ENCODE peak calls at places on chromosome 14, in ten cellular contexts. O, R, N, T, A, Q, Z, M, K and B are unnamed samples.

GRCh38 chr14:106691601-106692291 is 1165.4 kb downstream of the TMEM121 start:
- DNase-seq in O (peak; percentile 23), R (peak; percentile 11), N (no peak), T (peak; percentile 20), A (no peak), Q (peak; percentile 50), Z (no peak), M (no peak), K (peak; percentile 53), B (no peak)

GRCh38 chr14:95460647-95461478 is 55.6 kb downstream of the SYNE3 start:
- DNase-seq in O (no peak), R (no peak), N (peak; percentile 44), T (peak; percentile 68), A (peak; percentile 70), Q (peak; percentile 39), Z (peak; percentile 94), M (peak; percentile 69), K (no peak), B (peak; percentile 70)

GRCh38 chr14:25009891-25010290 is 40.1 kb downstream of the STXBP6 start:
- DNase-seq in O (no peak), R (no peak), N (no peak), T (no peak), A (peak; percentile 80), Q (peak; percentile 58), Z (no peak), M (peak; percentile 22), K (no peak), B (no peak)

GRCh38 chr14:56874375-56874774 is 64.1 kb upstream of the OTX2 start:
- DNase-seq in O (no peak), R (no peak), N (no peak), T (no peak), A (no peak), Q (peak; percentile 39), Z (no peak), M (no peak), K (no peak), B (no peak)

GRCh38 chr14:94805726-94806288 is 35.9 kb upstream of the GSC start:
- DNase-seq in O (no peak), R (no peak), N (no peak), T (no peak), A (peak; percentile 10), Q (no peak), Z (no peak), M (no peak), K (no peak), B (no peak)

GRCh38 chr14:76784266-76784874 is 23.1 kb downstream of the VASH1 start:
- DNase-seq in O (no peak), R (no peak), N (no peak), T (no peak), A (no peak), Q (no peak), Z (no peak), M (no peak), K (no peak), B (no peak)

GRCh38 chr14:61444215-61444768 is 122.9 kb downstream of the PRKCH start:
- DNase-seq in O (no peak), R (peak; percentile 52), N (no peak), T (no peak), A (no peak), Q (no peak), Z (no peak), M (no peak), K (peak; percentile 42), B (no peak)

GRCh38 chr14:29217813-29218450 is 451.3 kb downstream of the FOXG1 start:
- DNase-seq in O (no peak), R (no peak), N (no peak), T (no peak), A (no peak), Q (no peak), Z (peak; percentile 45), M (no peak), K (no peak), B (no peak)

GRCh38 chr14:93915070-93915705 is 12.0 kb upstream of the FAM181A start:
- DNase-seq in O (no peak), R (no peak), N (no peak), T (no peak), A (no peak), Q (no peak), Z (no peak), M (no peak), K (no peak), B (no peak)

GRCh38 chr14:23430733-23431105 is 4.7 kb downstream of the MYH7 start:
- DNase-seq in O (peak; percentile 49), R (no peak), N (no peak), T (no peak), A (peak; percentile 4), Q (no peak), Z (no peak), M (no peak), K (no peak), B (no peak)